ENCODE peak calls at places on chromosomes 4 and X, in four cellular contexts. P, O, X and Q are unnamed samples.

GRCh38 chrX:40279762-40280161 is 182.0 kb upstream of the BCOR start:
- DNase-seq in O (no peak), P (no peak), X (no peak), Q (no peak)

GRCh38 chr4:21470531-21470930 is 478.0 kb downstream of the KCNIP4 start:
- DNase-seq in O (peak; percentile 11), P (no peak), X (no peak), Q (no peak)

GRCh38 chrX:9928083-9928482 is 39.1 kb upstream of the CLDN34 start:
- DNase-seq in O (no peak), X (no peak), P (no peak), Q (no peak)

GRCh38 chrX:49106930-49107329 is 16.6 kb downstream of the GPKOW start:
- DNase-seq in O (no peak), X (no peak), P (no peak), Q (no peak)

GRCh38 chr4:82493721-82494425 is 63.5 kb downstream of the ENOPH1 start:
- DNase-seq in O (no peak), X (no peak), P (no peak), Q (no peak)

GRCh38 chr4:128958194-128958593 is 135.1 kb downstream of the SCLT1 start:
- DNase-seq in O (no peak), X (no peak), P (peak; percentile 28), Q (no peak)

GRCh38 chr4:64330143-64330542 is 79.1 kb downstream of the TECRL start:
- DNase-seq in X (no peak), O (no peak), P (no peak), Q (no peak)

GRCh38 chrX:106042296-106042695 is 3.8 kb upstream of the SERPINA7 start:
- DNase-seq in O (no peak), P (no peak), X (no peak), Q (no peak)

GRCh38 chr4:20015825-20016224 is 235.9 kb upstream of the SLIT2 start:
- DNase-seq in X (no peak), P (no peak), O (no peak), Q (no peak)

GRCh38 chr4:86283341-86283740 is 76.5 kb downstream of the MAPK10 start:
- DNase-seq in P (no peak), O (no peak), X (no peak), Q (no peak)

GRCh38 chr4:182147391-182147790 is 95.8 kb upstream of the TENM3 start:
- DNase-seq in P (no peak), O (no peak), X (no peak), Q (no peak)

GRCh38 chr4:98148856-98149255 is 5.6 kb upstream of the STPG2 start:
- DNase-seq in O (no peak), P (no peak), X (no peak), Q (peak; percentile 80)

GRCh38 chr4:24519649-24520048 is 64.7 kb downstream of the DHX15 start:
- DNase-seq in O (no peak), P (no peak), X (no peak), Q (no peak)

GRCh38 chr4:185817403-185817818 is 5.4 kb upstream of the SORBS2 start:
- DNase-seq in X (no peak), O (no peak), P (no peak), Q (no peak)

GRCh38 chr4:150368667-150369066 is 213.3 kb upstream of the MAB21L2 start:
- DNase-seq in X (no peak), P (no peak), O (no peak), Q (no peak)

GRCh38 chr4:67746797-67747495 is 7.2 kb downstream of the GNRHR start:
- DNase-seq in O (no peak), X (no peak), P (peak; percentile 28), Q (no peak)

GRCh38 chr4:177393236-177393635 is 49.0 kb downstream of the AGA start:
- DNase-seq in X (peak; percentile 9), O (no peak), P (no peak), Q (no peak)

GRCh38 chrX:66110112-66110511 is 53.9 kb upstream of the HEPH start:
- DNase-seq in O (no peak), X (peak; percentile 6), P (peak; percentile 40), Q (no peak)

GRCh38 chr4:53128959-53129358 is 236.9 kb downstream of the SCFD2 start:
- DNase-seq in P (no peak), X (no peak), O (no peak), Q (no peak)

GRCh38 chrX:151722241-151722846 is 6.5 kb downstream of the FATE1 start:
- DNase-seq in P (no peak), X (peak; percentile 7), O (no peak), Q (no peak)

GRCh38 chr4:156193116-156193515 is 239.4 kb upstream of the CTSO start:
- DNase-seq in X (no peak), O (no peak), P (no peak), Q (no peak)

GRCh38 chr4:137471895-137472294 is 60.4 kb downstream of the PCDH18 start:
- DNase-seq in P (no peak), O (no peak), X (no peak), Q (no peak)

GRCh38 chr4:52091811-52092210 is 40.7 kb downstream of the SPATA18 start:
- DNase-seq in O (no peak), X (no peak), P (no peak), Q (no peak)

GRCh38 chr4:11469900-11470708 is 41.4 kb upstream of the HS3ST1 start:
- DNase-seq in P (peak; percentile 38), O (no peak), X (no peak), Q (no peak)

GRCh38 chr4:81499840-81500239 is 28.1 kb upstream of the RASGEF1B start:
- DNase-seq in O (no peak), P (no peak), X (no peak), Q (no peak)

GRCh38 chr4:128461300-128462103 is 173.9 kb upstream of the PGRMC2 start:
- DNase-seq in O (no peak), X (no peak), P (no peak), Q (no peak)

GRCh38 chr4:141056473-141056872 is 76.8 kb downstream of the RNF150 start:
- DNase-seq in O (no peak), P (no peak), X (no peak), Q (no peak)

GRCh38 chr4:113222006-113222405 is 172.6 kb downstream of the ANK2 start:
- DNase-seq in O (no peak), P (no peak), X (no peak), Q (no peak)

GRCh38 chrX:68914337-68914989 is 85.6 kb downstream of the EFNB1 start:
- DNase-seq in O (no peak), P (no peak), X (no peak), Q (no peak)

GRCh38 chr4:90852232-90852631 is 725.0 kb downstream of the CCSER1 start:
- DNase-seq in P (no peak), X (no peak), O (no peak), Q (no peak)

GRCh38 chr4:3311095-3311372 is 18.2 kb downstream of the RGS12 start:
- DNase-seq in O (no peak), X (no peak), P (no peak), Q (no peak)

GRCh38 chrX:35289952-35290351 is 347.4 kb downstream of the FAM47B start:
- DNase-seq in P (no peak), X (no peak), O (no peak), Q (no peak)

GRCh38 chr4:3703677-3704521 is 62.3 kb upstream of the ADRA2C start:
- DNase-seq in X (no peak), O (no peak), P (no peak), Q (no peak)

GRCh38 chrX:18032486-18033221 is 171.6 kb upstream of the RAI2 start:
- DNase-seq in P (no peak), X (no peak), O (no peak), Q (no peak)

GRCh38 chrX:9379697-9380551 is 84.9 kb upstream of the TBL1X start:
- DNase-seq in O (no peak), X (no peak), P (no peak), Q (no peak)

GRCh38 chrX:78555401-78555980 is 103.6 kb downstream of the RTL3 start:
- DNase-seq in P (peak; percentile 20), O (no peak), X (no peak), Q (peak; percentile 90)

GRCh38 chrX:23952984-23953907 is 45.4 kb downstream of the CXorf58 start:
- DNase-seq in X (peak; percentile 4), O (no peak), P (peak; percentile 37), Q (no peak)

GRCh38 chr4:28093071-28093470 is 1232.4 kb downstream of the STIM2 start:
- DNase-seq in P (no peak), O (no peak), X (no peak), Q (no peak)